ENCODE peak calls at places on chromosomes 6 and 20, in eight cellular contexts. X is SK-N-SH, P is HepG2, F is HCT116, K is K562, L is H1, R is endothelial cell of umbilical vein, O is GM12878. B is an unnamed sample.

GRCh38 chr20:9110916-9111432 is 42.1 kb downstream of the PLCB4 start:
- DNase-seq in K (no peak), R (no peak), P (no peak), X (no peak), O (no peak), F (no peak), L (no peak), B (no peak)

GRCh38 chr6:167703347-167703746 is 123.4 kb upstream of the AFDN start:
- DNase-seq in X (no peak), K (no peak), O (no peak), L (no peak), R (no peak), F (no peak), P (no peak), B (no peak)

GRCh38 chr6:141483561-141484061 is 649.1 kb upstream of the GJE1 start:
- DNase-seq in L (no peak), X (no peak), P (no peak), O (peak; percentile 85), F (no peak), K (no peak), R (peak; percentile 80), B (peak; percentile 75)

GRCh38 chr20:17960927-17961599 is 7.5 kb downstream of the SNX5 start:
- DNase-seq in F (no peak), R (no peak), O (no peak), P (peak; percentile 91), K (no peak), L (no peak), X (no peak), B (no peak)

GRCh38 chr20:62749851-62750445 is 41.3 kb downstream of the NTSR1 start:
- DNase-seq in F (no peak), R (no peak), L (no peak), O (no peak), X (no peak), K (no peak), P (no peak), B (no peak)

GRCh38 chr20:47985092-47985850 is 200.0 kb upstream of the SULF2 start:
- DNase-seq in F (no peak), L (no peak), P (no peak), O (no peak), R (peak; percentile 32), X (no peak), K (peak; percentile 86), B (no peak)

GRCh38 chr6:18260448-18261106 is 3.8 kb downstream of the DEK start:
- DNase-seq in K (no peak), P (peak; percentile 31), X (no peak), F (no peak), L (no peak), O (peak; percentile 64), R (no peak), B (no peak)

GRCh38 chr20:10524034-10524476 is 89.0 kb downstream of the SLX4IP start:
- DNase-seq in L (peak; percentile 61), O (no peak), P (no peak), F (no peak), R (no peak), K (no peak), X (no peak), B (no peak)

GRCh38 chr6:50849016-50849748 is 30.5 kb downstream of the TFAP2B start:
- DNase-seq in X (peak; percentile 66), F (no peak), R (no peak), K (no peak), P (no peak), L (peak; percentile 68), O (no peak), B (no peak)

DNA sequence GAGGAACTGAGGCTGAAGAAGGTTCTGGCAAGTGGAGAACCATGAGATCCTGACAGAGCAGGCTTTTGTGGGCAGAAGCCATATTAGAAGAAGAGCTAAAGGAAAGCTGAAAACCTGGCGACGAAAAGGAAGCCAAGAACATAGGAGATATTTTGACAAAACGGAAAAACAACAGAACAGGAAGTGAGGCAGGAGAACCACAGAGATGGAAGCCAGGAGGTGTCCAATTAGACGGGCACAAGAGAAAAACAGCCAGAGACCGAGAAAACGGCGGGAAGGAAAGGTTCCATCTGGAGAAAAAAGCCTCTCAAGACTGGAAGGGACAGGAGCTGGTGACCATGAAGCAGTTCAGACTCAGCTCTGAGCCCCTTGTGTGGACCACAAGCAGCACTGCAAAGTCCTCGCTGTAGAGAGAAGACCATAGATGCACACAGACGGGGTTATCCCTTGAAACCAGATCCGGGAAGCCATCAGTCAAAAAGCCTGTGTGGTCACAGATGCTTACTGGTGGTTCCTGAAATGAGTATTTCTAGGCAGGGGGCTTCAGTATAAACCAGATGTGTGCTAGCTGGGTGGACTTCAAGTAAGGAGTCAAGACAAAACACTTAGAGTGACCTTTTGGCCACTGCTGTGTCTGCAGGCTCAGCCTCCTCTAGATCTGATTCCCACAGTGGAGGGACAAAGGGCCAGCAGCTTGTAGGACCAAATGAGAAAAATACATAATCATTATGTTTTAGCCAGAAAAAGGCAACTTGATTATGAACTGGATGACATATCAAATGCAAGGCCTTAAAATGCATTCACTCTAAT is 30.7 kb downstream of the SSR1 start:
- DNase-seq in R (no peak), L (no peak), X (no peak), K (no peak), O (no peak), F (no peak), P (no peak), B (no peak)
- TF ChIP-seq POLR2AphosphoS5 in R (no peak), L (peak; percentile 14), X (no peak), K (no peak), O (no peak), F (no peak), P (no peak), B (no peak)

DNA sequence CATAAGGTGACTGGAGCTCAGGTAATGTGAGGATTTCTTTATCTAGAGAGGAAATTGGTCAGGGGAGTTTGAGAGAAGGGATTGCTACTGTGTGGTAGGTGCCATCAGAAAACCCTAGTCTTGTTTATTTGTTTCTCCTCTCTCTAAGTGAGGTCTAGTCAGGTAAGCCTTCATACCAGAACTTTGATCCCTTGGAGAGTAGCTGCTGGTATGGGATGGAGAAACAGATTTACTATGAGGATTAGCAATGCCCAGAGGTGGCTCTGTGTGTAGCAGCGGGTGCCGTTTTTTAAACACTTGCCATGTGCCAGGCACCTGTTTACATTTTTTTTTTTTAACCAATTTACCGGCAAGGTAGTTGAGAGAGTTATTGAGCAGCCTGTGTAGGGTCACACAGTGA is 19.5 kb downstream of the CMTR1 start:
- DNase-seq in P (no peak), L (no peak), O (no peak), R (no peak), X (no peak), K (no peak), F (no peak), B (no peak)
- H3K9ac ChIP-seq in P (no peak overlapping the region), L (no peak overlapping the region), O (no peak overlapping the region), R (no peak overlapping the region), X (no peak overlapping the region), K (no peak overlapping the region), F (no peak overlapping the region), B (no peak overlapping the region)

DNA sequence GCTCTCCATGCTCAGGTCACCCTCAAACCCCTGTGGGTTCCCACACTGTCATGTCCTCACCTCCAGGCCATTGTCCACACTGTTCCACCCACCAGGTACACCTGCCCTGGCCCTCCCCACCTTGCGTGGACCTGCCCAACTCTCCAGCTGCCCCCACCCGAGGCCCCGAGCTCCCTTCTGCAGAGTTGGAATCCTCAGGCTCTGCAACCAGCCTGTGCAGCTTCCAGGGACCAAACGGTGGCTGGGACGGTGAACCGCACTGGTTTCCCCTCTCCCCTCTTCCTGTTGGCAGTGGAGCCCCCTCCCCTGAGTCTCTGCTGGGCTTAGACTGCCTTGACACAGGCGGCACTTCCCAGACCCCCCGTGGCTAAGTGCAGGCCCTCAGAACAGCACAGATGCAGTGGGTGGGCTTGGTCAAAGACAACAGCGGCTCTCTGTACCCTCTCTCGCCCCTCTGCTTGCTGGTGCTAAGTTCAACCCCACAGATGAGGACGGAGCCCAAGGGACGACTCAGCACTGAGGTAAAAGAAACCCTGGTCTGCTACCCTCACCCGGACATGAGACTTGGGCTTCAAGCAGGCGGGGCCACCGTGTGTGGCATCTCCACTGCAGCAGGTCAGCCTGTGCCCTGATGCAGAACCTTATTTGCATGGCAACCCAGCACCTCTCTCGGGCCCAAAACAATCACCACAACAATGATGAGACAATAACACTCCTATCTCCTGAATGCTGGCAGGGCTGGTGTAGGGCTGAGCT is 11.0 kb downstream of the ZBP1 start:
- DNase-seq in K (no peak), O (no peak), L (no peak), R (no peak), F (no peak), P (no peak), X (no peak), B (no peak)
- H3K9me3 ChIP-seq in K (no peaks in the 10 kb centered on the region), O (no peaks in the 10 kb centered on the region), L (no peaks in the 10 kb centered on the region), R (no peaks in the 10 kb centered on the region), F (no peaks in the 10 kb centered on the region), P (no peaks in the 10 kb centered on the region), X (no peaks in the 10 kb centered on the region), B (no peaks in the 10 kb centered on the region)

DNA sequence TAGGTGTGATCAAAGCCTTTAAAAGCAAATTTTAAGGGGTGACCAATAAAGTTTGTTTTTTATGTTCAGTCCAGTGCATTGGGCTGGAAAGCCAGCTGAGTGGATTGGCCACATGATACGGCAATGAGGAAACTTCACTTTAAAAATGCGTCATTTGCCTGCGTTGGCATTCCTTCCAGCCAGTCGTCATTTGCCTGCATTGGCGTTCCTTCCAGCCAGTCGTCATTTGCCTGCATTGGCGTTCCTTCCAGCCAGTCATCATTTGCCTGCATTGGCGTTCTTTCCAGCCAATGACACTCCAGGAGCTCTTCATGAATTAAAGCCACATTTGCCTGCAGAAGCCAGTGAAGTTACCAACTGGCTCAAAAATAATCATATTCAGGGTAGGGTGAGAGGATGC is 378.6 kb downstream of the SMOC2 start:
- DNase-seq in X (no peak), F (no peak), P (no peak), R (no peak), O (no peak), L (no peak), K (no peak), B (no peak)
- TF ChIP-seq POLR2AphosphoS5 in X (no peak), F (no peak), P (no peak), R (no peak), O (no peak), L (no peak), K (no peak), B (no peak)